ENCODE peak calls at places on chromosomes 7 and 10, in nine cellular contexts. M, X, C, D, N, Z, F, O and I are unnamed samples.

GRCh38 chr7:27100601-27101187 is 1.8 kb downstream of the HOXA2 start:
- DNase-seq in M (no peak), X (no peak), C (no peak), D (no peak), N (no peak), Z (no peak), F (no peak), O (no peak), I (no peak)

GRCh38 chr7:36286241-36286640 is 103.4 kb upstream of the ANLN start:
- DNase-seq in M (no peak), X (no peak), C (no peak), D (no peak), N (no peak), Z (no peak), F (no peak), O (no peak), I (no peak)

GRCh38 chr7:155979994-155980393 is 167.7 kb upstream of the SHH start:
- DNase-seq in M (no peak), X (no peak), C (no peak), D (no peak), N (no peak), Z (no peak), F (no peak), O (no peak), I (no peak)

GRCh38 chr10:74165530-74165901 is 14.5 kb downstream of the ADK start:
- DNase-seq in M (no peak), X (no peak), C (peak), D (no peak), N (no peak), Z (peak), F (no peak), O (no peak), I (no peak)

GRCh38 chr10:3417096-3417495 is 244.5 kb upstream of the PITRM1 start:
- DNase-seq in M (peak), X (no peak), C (no peak), D (no peak), N (no peak), Z (no peak), F (no peak), O (no peak), I (no peak)

GRCh38 chr10:31947144-31947926 is 18.7 kb upstream of the ARHGAP12 start:
- DNase-seq in M (no peak), X (peak), C (peak), D (peak), N (peak), Z (peak), F (no peak), O (no peak), I (peak)

GRCh38 chr10:13865758-13866491 is 279.2 kb downstream of the PRPF18 start:
- DNase-seq in M (peak), X (no peak), C (peak), D (peak), N (peak), Z (peak), F (peak), O (no peak), I (no peak)

GRCh38 chr7:131131746-131132431 is 195.8 kb upstream of the MKLN1 start:
- DNase-seq in M (no peak), X (no peak), C (no peak), D (no peak), N (no peak), Z (no peak), F (no peak), O (no peak), I (no peak)

GRCh38 chr7:52799817-52800216 is 235.6 kb upstream of the POM121L12 start:
- DNase-seq in M (no peak), X (no peak), C (no peak), D (no peak), N (peak), Z (no peak), F (no peak), O (no peak), I (no peak)

GRCh38 chr7:116687801-116688201 is 15.8 kb downstream of the MET start:
- DNase-seq in M (no peak), X (peak), C (peak), D (no peak), N (peak), Z (peak), F (no peak), O (no peak), I (no peak)

GRCh38 chr7:101237206-101238067 is at the start of gene CLDN15:
- DNase-seq in M (peak), X (no peak), C (peak), D (no peak), N (no peak), Z (peak), F (peak), O (no peak), I (peak)
- H3K4me3 ChIP-seq in M (peak), X (no peak), C (no peak), D (no peak), N (no peak), Z (no peak), F (peak), O (peak), I (no peak)

GRCh38 chr10:119166564-119166963 is 1.1 kb upstream of the SFXN4 start:
- DNase-seq in M (no peak), X (no peak), C (no peak), D (no peak), N (no peak), Z (no peak), F (no peak), O (no peak), I (no peak)
- H3K4me3 ChIP-seq in M (no peak), X (no peak), C (no peak), D (no peak), N (no peak), Z (no peak), F (no peak), O (no peak), I (no peak)

GRCh38 chr7:51326646-51327286 is 10.2 kb upstream of the COBL start:
- DNase-seq in M (no peak), X (no peak), C (no peak), D (no peak), N (no peak), Z (no peak), F (no peak), O (no peak), I (peak)

GRCh38 chr7:51324206-51324884 is 7.7 kb upstream of the COBL start:
- DNase-seq in M (peak), X (no peak), C (no peak), D (no peak), N (no peak), Z (no peak), F (no peak), O (no peak), I (peak)

GRCh38 chr7:51327287-51327717 is 10.7 kb upstream of the COBL start:
- DNase-seq in M (no peak), X (no peak), C (no peak), D (no peak), N (no peak), Z (no peak), F (no peak), O (no peak), I (no peak)

GRCh38 chr7:51325937-51326336 is 9.3 kb upstream of the COBL start:
- DNase-seq in M (no peak), X (no peak), C (no peak), D (no peak), N (no peak), Z (no peak), F (no peak), O (no peak), I (no peak)

GRCh38 chr7:51325231-51325630 is 8.6 kb upstream of the COBL start:
- DNase-seq in M (peak), X (no peak), C (no peak), D (no peak), N (no peak), Z (no peak), F (no peak), O (no peak), I (no peak)
- H3K4me3 ChIP-seq in M (no peak), X (no peak), C (no peak), D (no peak), N (no peak), Z (no peak), F (no peak), O (no peak), I (no peak)

DNA sequence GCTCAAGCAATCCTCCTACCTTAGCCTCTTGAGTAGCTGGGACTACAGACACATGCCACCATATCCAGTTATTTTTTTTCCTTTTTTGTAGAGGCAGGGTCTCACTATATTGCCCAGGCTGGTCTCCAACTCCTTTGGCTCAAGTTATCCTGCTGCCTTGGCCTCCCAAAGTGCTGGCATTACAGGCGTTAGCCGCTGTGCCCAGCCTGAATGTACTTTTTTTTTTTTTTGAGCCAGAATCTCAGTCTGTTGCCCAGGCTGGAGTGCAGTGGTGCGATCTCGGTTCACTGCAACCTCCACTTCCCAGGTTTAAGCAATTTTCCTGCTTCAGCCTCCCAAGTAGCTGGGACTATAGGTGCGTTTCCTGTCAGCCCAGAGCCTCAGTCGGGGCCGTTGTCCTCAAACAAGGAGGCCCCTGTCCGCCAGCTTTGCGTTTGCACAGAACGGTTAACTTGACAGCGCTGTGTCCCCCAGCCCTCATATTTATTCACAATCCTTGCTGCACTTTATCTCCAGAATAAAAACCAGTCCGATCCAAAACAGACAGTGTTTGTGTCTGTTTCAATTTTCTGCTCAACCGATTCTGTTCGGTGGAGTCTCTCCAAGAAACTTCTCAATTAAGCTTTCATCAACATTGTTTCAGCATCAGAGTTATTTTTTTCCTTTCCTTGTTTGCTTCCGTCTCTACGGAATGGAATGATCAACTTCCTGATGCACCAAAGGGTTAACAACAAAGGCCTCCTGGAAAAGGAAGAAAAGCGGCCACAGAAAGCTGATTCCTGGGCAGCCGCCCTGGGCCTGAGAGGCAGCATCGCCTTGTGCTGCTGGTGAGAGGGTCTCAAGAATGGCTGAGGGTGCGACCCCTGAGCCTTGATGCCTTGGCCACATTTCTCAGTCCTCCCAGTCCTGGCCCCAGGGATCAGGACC is 64.5 kb downstream of the PDIA4 start:
- DNase-seq in M (no peak), X (no peak), C (peak), D (no peak), N (peak), Z (peak), F (no peak), O (no peak), I (peak)
- H3K4me3 ChIP-seq in M (peak), X (peak), C (peak), D (peak), N (peak), Z (peak), F (peak), O (peak), I (peak)

GRCh38 chr7:30884881-30885280 is 26.8 kb upstream of the AQP1 start:
- DNase-seq in M (no peak), X (no peak), C (no peak), D (no peak), N (no peak), Z (no peak), F (no peak), O (no peak), I (no peak)
- H3K4me3 ChIP-seq in M (no peak), X (no peak), C (no peak), D (no peak), N (no peak), Z (no peak), F (no peak), O (no peak), I (no peak)

DNA sequence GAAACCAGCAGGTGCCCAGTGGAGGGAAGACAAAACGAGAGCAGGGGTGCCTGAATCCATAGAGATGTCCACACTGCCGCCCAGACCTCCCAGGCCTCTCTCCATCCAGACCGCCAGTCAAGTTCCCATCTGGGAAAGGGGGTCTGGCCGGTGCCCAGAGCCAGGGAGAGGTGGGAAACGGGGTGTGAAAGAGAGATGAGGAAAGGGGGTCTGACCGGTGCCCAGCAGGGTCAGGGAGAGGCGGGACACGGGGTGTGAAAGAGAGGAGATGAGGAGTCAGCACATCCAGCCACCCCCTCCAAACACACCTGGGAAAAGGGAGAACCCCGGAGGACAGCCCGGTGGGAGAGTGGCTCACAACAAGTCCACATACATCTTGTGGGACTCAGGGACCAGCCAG is 185.8 kb downstream of the PTPRN2 start:
- DNase-seq in M (no peak), X (no peak), C (no peak), D (no peak), N (no peak), Z (no peak), F (no peak), O (no peak), I (no peak)
- H3K4me3 ChIP-seq in M (no peak), X (no peak), C (no peak), D (no peak), N (no peak), Z (no peak), F (no peak), O (no peak), I (no peak)

DNA sequence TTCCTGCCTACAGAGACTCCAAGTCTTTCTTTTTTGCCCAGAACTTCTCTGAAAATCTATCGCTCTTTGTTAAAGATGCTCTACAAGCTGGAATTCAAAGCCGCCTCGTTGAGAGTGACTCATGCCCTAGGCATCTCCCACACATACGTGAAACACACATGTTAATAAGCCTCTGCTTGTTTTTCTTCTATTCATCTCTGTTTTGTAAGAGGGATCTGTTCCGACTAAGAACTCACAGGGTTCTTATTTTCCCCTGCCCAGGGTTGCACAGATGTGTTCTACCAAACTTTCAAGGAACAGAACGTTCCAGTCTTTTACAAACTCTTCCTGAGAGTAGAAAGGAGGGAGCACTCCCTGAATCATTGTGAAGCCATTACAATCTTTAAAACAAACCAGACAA is 55.5 kb upstream of the INPP5A start:
- DNase-seq in M (no peak), X (peak), C (peak), D (peak), N (no peak), Z (peak), F (no peak), O (no peak), I (no peak)
- H3K4me3 ChIP-seq in M (no peak), X (no peak), C (no peak), D (no peak), N (no peak), Z (no peak), F (no peak), O (no peak), I (no peak)